ENCODE peak calls at places on chromosomes 5 and 9, in five cellular contexts. Y is effector memory CD4-positive, alpha-beta T cell; B is Peyer's patch; S is vagina; W is aorta. F is an unnamed sample.

GRCh38 chr5:141815051-141815795 is 63.0 kb downstream of the PCDH1 start:
- DNase-seq in W (no peak), S (no peak), Y (no peak), B (no peak), F (no peak)

GRCh38 chr9:38228331-38229122 is 159.5 kb upstream of the SHB start:
- DNase-seq in W (no peak), Y (no peak), S (peak; percentile 13), B (no peak), F (no peak)

GRCh38 chr5:154757647-154758406 is 2.6 kb downstream of the LARP1 start:
- DNase-seq in W (no peak), B (peak; percentile 62), Y (peak; percentile 42), S (no peak), F (no peak)

GRCh38 chr5:139799359-139799758 is 3.8 kb downstream of the PSD2 start:
- DNase-seq in B (no peak), Y (no peak), S (no peak), W (no peak), F (peak; percentile 75)

GRCh38 chr5:1751026-1751863 is 48.4 kb downstream of the MRPL36 start:
- DNase-seq in W (peak; percentile 53), B (peak; percentile 34), S (no peak), Y (no peak), F (peak; percentile 59)

GRCh38 chr5:139745800-139746690 is 49.6 kb upstream of the PSD2 start:
- DNase-seq in Y (peak; percentile 20), B (peak; percentile 85), S (no peak), W (peak; percentile 87), F (no peak)

GRCh38 chr5:130692766-130693165 is 472.3 kb downstream of the HINT1 start:
- DNase-seq in Y (no peak), W (no peak), B (no peak), S (no peak), F (no peak)

GRCh38 chr5:16412556-16412955 is 53.0 kb downstream of the ZNF622 start:
- DNase-seq in B (no peak), Y (no peak), S (no peak), W (no peak), F (no peak)

GRCh38 chr9:89723696-89724095 is 118.9 kb downstream of the GADD45G start:
- DNase-seq in B (peak; percentile 19), Y (no peak), W (no peak), S (no peak), F (no peak)

GRCh38 chr5:36842087-36842486 is 34.5 kb upstream of the NIPBL start:
- DNase-seq in Y (no peak), B (no peak), W (no peak), S (no peak), F (no peak)

GRCh38 chr5:76384189-76384588 is 18.9 kb upstream of the IQGAP2 start:
- DNase-seq in W (no peak), B (no peak), Y (no peak), S (no peak), F (no peak)

GRCh38 chr9:114413909-114414308 is 26.1 kb upstream of the AKNA start:
- DNase-seq in B (no peak), W (no peak), Y (no peak), S (no peak), F (no peak)

GRCh38 chr9:114287763-114288232 is 35.1 kb upstream of the ORM1 start:
- DNase-seq in W (peak; percentile 68), Y (no peak), B (peak; percentile 38), S (peak; percentile 82), F (no peak)

GRCh38 chr5:33362915-33363314 is 77.8 kb upstream of the TARS1 start:
- DNase-seq in S (peak; percentile 90), Y (no peak), W (no peak), B (peak; percentile 46), F (no peak)

GRCh38 chr5:31470608-31471007 is 61.3 kb downstream of the DROSHA start:
- DNase-seq in S (no peak), W (no peak), Y (no peak), B (no peak), F (no peak)

GRCh38 chr5:9869616-9870288 is 239.6 kb upstream of the TAS2R1 start:
- DNase-seq in Y (no peak), S (no peak), B (no peak), W (no peak), F (no peak)

GRCh38 chr5:62002436-62002835 is 303.6 kb upstream of the KIF2A start:
- DNase-seq in B (no peak), Y (no peak), W (no peak), S (no peak), F (no peak)

GRCh38 chr9:109779711-109780452 is at the start of gene PALM2AKAP2:
- DNase-seq in S (no peak), B (peak; percentile 52), Y (no peak), W (peak; percentile 93), F (peak; percentile 79)

GRCh38 chr5:60893521-60893920 is 49.5 kb upstream of the ELOVL7 start:
- DNase-seq in W (no peak), B (no peak), S (no peak), Y (no peak), F (no peak)

GRCh38 chr5:13359326-13359725 is 585.2 kb downstream of the DNAH5 start:
- DNase-seq in B (no peak), W (no peak), Y (no peak), S (no peak), F (no peak)

GRCh38 chr9:110802416-110803035 is 133.9 kb downstream of the MUSK start:
- DNase-seq in W (no peak), Y (no peak), B (no peak), S (no peak), F (no peak)

GRCh38 chr9:131727795-131728545 is 11.9 kb downstream of the RAPGEF1 start:
- DNase-seq in S (no peak), W (no peak), B (no peak), Y (no peak), F (no peak)

GRCh38 chr5:150080696-150081435 is 5.5 kb downstream of the CSF1R start:
- DNase-seq in Y (no peak), S (peak; percentile 65), W (no peak), B (no peak), F (no peak)

GRCh38 chr5:56026863-56027300 is 32.1 kb upstream of the IL6ST start:
- DNase-seq in B (no peak), W (no peak), Y (no peak), S (no peak), F (no peak)

GRCh38 chr5:36398137-36398536 is 96.4 kb upstream of the RANBP3L start:
- DNase-seq in Y (no peak), W (no peak), S (no peak), B (no peak), F (no peak)

GRCh38 chr9:35606726-35607125 is 1.7 kb downstream of the TESK1 start:
- DNase-seq in B (no peak), S (no peak), W (no peak), Y (no peak), F (no peak)

GRCh38 chr5:72178910-72179815 is 71.9 kb downstream of the MAP1B start:
- DNase-seq in Y (no peak), S (no peak), W (peak; percentile 94), B (peak; percentile 52), F (no peak)

GRCh38 chr5:132459031-132459982 is 31.3 kb downstream of the IRF1 start:
- DNase-seq in S (no peak), Y (no peak), W (no peak), B (peak; percentile 80), F (peak; percentile 76)

GRCh38 chr5:132457371-132458225 is 33.0 kb downstream of the IRF1 start:
- DNase-seq in W (no peak), B (peak; percentile 77), Y (no peak), S (no peak), F (peak; percentile 74)

GRCh38 chr5:132456553-132457361 is 33.8 kb downstream of the IRF1 start:
- DNase-seq in Y (peak; percentile 63), B (peak; percentile 93), S (no peak), W (peak; percentile 83), F (peak; percentile 77)

GRCh38 chr5:132458651-132459030 is 31.9 kb downstream of the IRF1 start:
- DNase-seq in Y (no peak), B (peak; percentile 15), W (no peak), S (no peak), F (no peak)

DNA sequence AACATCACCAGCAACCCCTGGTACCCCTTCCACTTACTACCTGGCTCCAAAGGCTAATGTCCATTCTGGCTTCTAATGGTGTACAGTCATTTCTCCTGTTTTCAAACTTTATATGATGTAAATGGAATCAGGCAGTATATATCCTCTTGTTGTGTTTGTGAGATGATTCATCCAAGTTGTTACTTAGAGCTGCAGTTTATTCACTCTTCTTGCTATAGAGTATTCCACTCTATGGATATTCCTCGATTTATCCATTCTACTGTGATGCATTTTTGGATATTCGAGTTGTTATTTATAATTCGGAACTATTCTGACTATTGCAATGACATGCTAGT is 32.4 kb downstream of the IRF1 start:
- DNase-seq in W (no peak), B (no peak), S (no peak), Y (no peak), F (no peak)
- H3K4me1 ChIP-seq in W (no peaks in the 10 kb centered on the region), B (peaks cover 97% of the 10 kb centered on the region), S (peaks cover 45% of the 10 kb centered on the region), Y (peaks cover 77% of the 10 kb centered on the region), F (peaks cover 62% of the 10 kb centered on the region)

DNA sequence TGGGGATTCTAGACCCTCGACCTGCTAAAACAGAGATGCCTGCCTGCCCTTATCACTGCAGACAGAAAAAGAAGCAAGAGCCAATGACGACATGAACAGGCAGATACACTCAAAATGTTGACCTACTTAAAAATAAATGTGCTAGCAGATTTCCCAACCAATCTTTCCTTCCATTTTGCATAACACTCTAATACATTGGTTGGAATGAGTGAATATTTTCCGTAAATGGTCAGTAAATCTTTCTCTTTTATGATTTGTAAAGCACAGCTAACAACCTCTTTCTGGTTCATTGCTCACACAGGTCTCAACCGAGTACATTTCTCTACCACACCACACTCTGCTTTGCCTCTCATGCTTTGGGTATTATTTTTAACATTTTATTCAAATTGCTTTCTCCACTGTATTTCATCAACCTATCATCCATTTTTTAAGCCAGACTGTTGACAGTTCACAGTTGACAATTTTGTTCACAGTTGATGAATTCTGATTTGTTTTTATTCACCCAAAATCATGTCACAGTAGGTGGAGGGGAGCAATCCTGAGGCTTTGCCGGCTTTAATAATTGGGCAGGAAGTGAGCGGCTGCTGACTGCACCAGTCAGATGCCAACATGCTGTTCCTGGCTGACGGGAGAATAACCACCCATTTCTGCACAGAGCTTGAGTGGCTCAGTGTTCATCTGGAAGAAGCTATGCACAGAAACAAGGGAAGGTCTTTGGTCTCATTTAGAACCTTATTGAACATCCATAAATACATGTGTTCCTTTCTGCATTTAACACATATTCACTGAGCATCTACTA is 426.6 kb downstream of the SPOCK1 start:
- DNase-seq in B (no peak), S (no peak), W (no peak), Y (no peak), F (no peak)
- H3K27ac ChIP-seq in B (peak overlapping the region; percentile 43), S (peak overlapping the region; percentile 76), W (peak overlapping the region; percentile 59), Y (no peak overlapping the region), F (peak overlapping the region; percentile 31)

GRCh38 chr9:126498331-126498730 is 115.4 kb upstream of the LMX1B start:
- DNase-seq in W (peak; percentile 70), S (no peak), B (no peak), Y (no peak), F (no peak)

GRCh38 chr9:126496781-126497667 is 116.7 kb upstream of the LMX1B start:
- DNase-seq in B (no peak), S (no peak), W (peak; percentile 69), Y (no peak), F (no peak)

GRCh38 chr9:126499005-126499910 is 114.5 kb upstream of the LMX1B start:
- DNase-seq in W (peak; percentile 81), B (no peak), Y (no peak), S (no peak), F (peak; percentile 75)

GRCh38 chr9:126496181-126496576 is 117.5 kb upstream of the LMX1B start:
- DNase-seq in Y (no peak), W (peak; percentile 15), S (no peak), B (no peak), F (no peak)

GRCh38 chr9:126497673-126498255 is 116.0 kb upstream of the LMX1B start:
- DNase-seq in W (peak; percentile 69), Y (no peak), B (no peak), S (no peak), F (no peak)
- H3K4me3 ChIP-seq in W (no peak overlapping the region), Y (no peak overlapping the region), B (no peak overlapping the region), S (no peak overlapping the region), F (no peak overlapping the region)

GRCh38 chr9:129553277-129553676 is 67.6 kb downstream of the C9orf50 start:
- DNase-seq in W (no peak), Y (no peak), B (no peak), S (peak; percentile 79), F (no peak)
- H3K4me1 ChIP-seq in W (no peaks in the 10 kb centered on the region), Y (peaks cover 3% of the 10 kb centered on the region), B (peaks cover 6% of the 10 kb centered on the region), S (peaks cover 23% of the 10 kb centered on the region), F (peaks cover 9% of the 10 kb centered on the region)

F was measured in upper lobe of right lung.